ENCODE peak calls at places on chromosomes 6 and 20, in seven cellular contexts. T is foreskin fibroblast; H is occipital lobe; E is T-helper 17 cell; R is heart left ventricle; J is activated T-cell treated with anti-CD3 and anti-CD28 coated beads, Interleukin-2, amount 50 U/mL, for 24 hours; S is lung. X is an unnamed sample.
A peak's percentile ranks its signal among the peaks of the same experiment; 100 is the strongest.

GRCh38 chr6:158387036-158387435 is 74.8 kb downstream of the TULP4 start:
- DNase-seq in T (no peak), H (no peak), E (no peak), R (no peak), J (no peak), S (no peak), X (no peak)

GRCh38 chr6:33692760-33693158 is 18.7 kb downstream of the UQCC2 start:
- DNase-seq in T (peak; percentile 79), H (no peak), E (peak; percentile 34), R (no peak), J (peak; percentile 70), S (no peak), X (peak; percentile 64)

GRCh38 chr6:130288065-130288464 is 65.3 kb upstream of the SAMD3 start:
- DNase-seq in T (no peak), H (no peak), E (no peak), R (no peak), J (no peak), S (no peak), X (no peak)

GRCh38 chr6:35298625-35299140 is 1.1 kb downstream of the DEF6 start:
- DNase-seq in T (no peak), H (no peak), E (no peak), R (no peak), J (peak; percentile 56), S (no peak), X (no peak)

GRCh38 chr6:30127238-30128093 is 8.5 kb upstream of the TRIM40 start:
- DNase-seq in T (no peak), H (no peak), E (no peak), R (no peak), J (peak; percentile 34), S (no peak), X (no peak)

GRCh38 chr20:61803416-61803902 is 262.2 kb downstream of the TAF4 start:
- DNase-seq in T (no peak), H (no peak), E (no peak), R (no peak), J (no peak), S (no peak), X (peak; percentile 6)

GRCh38 chr6:53103993-53104675 is 38.9 kb downstream of the FBXO9 start:
- DNase-seq in T (no peak), H (no peak), E (no peak), R (no peak), J (no peak), S (no peak), X (no peak)

GRCh38 chr6:163354779-163355431 is 59.6 kb upstream of the QKI start:
- DNase-seq in T (peak; percentile 17), H (peak; percentile 59), E (no peak), R (peak; percentile 71), J (no peak), S (no peak), X (peak; percentile 82)

GRCh38 chr6:158988477-158988876 is 11.5 kb downstream of the RSPH3 start:
- DNase-seq in T (no peak), H (no peak), E (no peak), R (no peak), J (no peak), S (no peak), X (no peak)

GRCh38 chr6:149049230-149049629 is 268.3 kb upstream of the TAB2 start:
- DNase-seq in T (no peak), H (no peak), E (no peak), R (no peak), J (no peak), S (no peak), X (no peak)

GRCh38 chr20:4064118-4064962 is 49.0 kb upstream of the RNF24 start:
- DNase-seq in T (peak; percentile 97), H (peak; percentile 44), E (no peak), R (peak; percentile 94), J (no peak), S (peak; percentile 85), X (peak; percentile 95)

GRCh38 chr20:34891166-34892062 is 15.0 kb downstream of the ACSS2 start:
- DNase-seq in T (peak; percentile 80), H (no peak), E (no peak), R (no peak), J (no peak), S (no peak), X (no peak)

X was measured in left ventricle myocardium superior.